ENCODE peak calls at places on chromosome 20, in six cellular contexts. One of them, this sample, is unnamed.

GRCh38 chr20:61832181-61832580 is 233.5 kb downstream of the TAF4 start:
- DNase-seq in keratinocyte: no peak
- DNase-seq in OCI-LY7: no peak
- DNase-seq in hepatocyte: no peak
- DNase-seq in GM23338: no peak
- DNase-seq in A549: no peak
- DNase-seq in this sample: no peak

GRCh38 chr20:61394088-61394822 is 142.2 kb downstream of the CDH4 start:
- DNase-seq in GM23338: no peak
- DNase-seq in hepatocyte: no peak
- DNase-seq in A549: no peak
- DNase-seq in OCI-LY7: no peak
- DNase-seq in keratinocyte: no peak
- DNase-seq in this sample: no peak

GRCh38 chr20:52060794-52061714 is 130.5 kb downstream of the ZFP64 start:
- DNase-seq in keratinocyte: no peak
- DNase-seq in OCI-LY7: no peak
- DNase-seq in hepatocyte: peak; percentile 68
- DNase-seq in A549: peak; percentile 70
- DNase-seq in GM23338: peak; percentile 81
- DNase-seq in this sample: peak; percentile 6

GRCh38 chr20:48366230-48366629 is 461.6 kb downstream of the PREX1 start:
- DNase-seq in GM23338: no peak
- DNase-seq in OCI-LY7: no peak
- DNase-seq in hepatocyte: no peak
- DNase-seq in A549: no peak
- DNase-seq in keratinocyte: no peak
- DNase-seq in this sample: no peak

GRCh38 chr20:47020231-47020630 is 125.6 kb downstream of the EYA2 start:
- DNase-seq in A549: no peak
- DNase-seq in hepatocyte: no peak
- DNase-seq in keratinocyte: no peak
- DNase-seq in GM23338: no peak
- DNase-seq in OCI-LY7: no peak
- DNase-seq in this sample: no peak

GRCh38 chr20:62710886-62711702 is 2.5 kb downstream of the NTSR1 start:
- DNase-seq in keratinocyte: no peak
- DNase-seq in A549: no peak
- DNase-seq in hepatocyte: no peak
- DNase-seq in OCI-LY7: no peak
- DNase-seq in GM23338: no peak
- DNase-seq in this sample: peak; percentile 81

GRCh38 chr20:36644032-36644712 is 1.8 kb downstream of the SLA2 start:
- DNase-seq in GM23338: no peak
- DNase-seq in A549: no peak
- DNase-seq in hepatocyte: no peak
- DNase-seq in OCI-LY7: peak; percentile 69
- DNase-seq in keratinocyte: no peak
- DNase-seq in this sample: no peak

GRCh38 chr20:45630366-45630765 is 718 bp downstream of the WFDC9 start:
- DNase-seq in hepatocyte: no peak
- DNase-seq in OCI-LY7: no peak
- DNase-seq in GM23338: no peak
- DNase-seq in A549: no peak
- DNase-seq in keratinocyte: no peak
- DNase-seq in this sample: no peak

GRCh38 chr20:59678286-59678685 is 73.9 kb downstream of the PHACTR3 start:
- DNase-seq in OCI-LY7: no peak
- DNase-seq in GM23338: no peak
- DNase-seq in A549: no peak
- DNase-seq in keratinocyte: no peak
- DNase-seq in hepatocyte: no peak
- DNase-seq in this sample: no peak

GRCh38 chr20:14617123-14617522 is 279.7 kb upstream of the FLRT3 start:
- DNase-seq in hepatocyte: peak; percentile 22
- DNase-seq in A549: peak; percentile 66
- DNase-seq in GM23338: no peak
- DNase-seq in keratinocyte: no peak
- DNase-seq in OCI-LY7: no peak
- DNase-seq in this sample: no peak

GRCh38 chr20:64049887-64050260 is 435 bp upstream of the SOX18 start:
- DNase-seq in A549: no peak
- DNase-seq in keratinocyte: no peak
- DNase-seq in GM23338: no peak
- DNase-seq in hepatocyte: no peak
- DNase-seq in OCI-LY7: no peak
- DNase-seq in this sample: no peak

GRCh38 chr20:38186788-38187221 is 21.7 kb upstream of the TGM2 start:
- DNase-seq in keratinocyte: no peak
- DNase-seq in A549: peak; percentile 72
- DNase-seq in OCI-LY7: no peak
- DNase-seq in GM23338: no peak
- DNase-seq in hepatocyte: no peak
- DNase-seq in this sample: peak; percentile 98

GRCh38 chr20:41052742-41053419 is 24.3 kb downstream of the TOP1 start:
- DNase-seq in OCI-LY7: no peak
- DNase-seq in GM23338: peak; percentile 32
- DNase-seq in keratinocyte: no peak
- DNase-seq in hepatocyte: no peak
- DNase-seq in A549: no peak
- DNase-seq in this sample: no peak

GRCh38 chr20:63149531-63150207 is 66.3 kb downstream of the YTHDF1 start:
- DNase-seq in hepatocyte: no peak
- DNase-seq in A549: no peak
- DNase-seq in OCI-LY7: no peak
- DNase-seq in GM23338: no peak
- DNase-seq in keratinocyte: no peak
- DNase-seq in this sample: no peak

GRCh38 chr20:37285664-37286374 is 3.6 kb upstream of the MANBAL start:
- DNase-seq in hepatocyte: no peak
- DNase-seq in GM23338: no peak
- DNase-seq in A549: no peak
- DNase-seq in OCI-LY7: no peak
- DNase-seq in keratinocyte: no peak
- DNase-seq in this sample: no peak

GRCh38 chr20:5085380-5085779 is 34.4 kb downstream of the PCNA start:
- DNase-seq in GM23338: no peak
- DNase-seq in keratinocyte: no peak
- DNase-seq in OCI-LY7: no peak
- DNase-seq in A549: no peak
- DNase-seq in hepatocyte: no peak
- DNase-seq in this sample: no peak

GRCh38 chr20:44851545-44851944 is 34.0 kb upstream of the YWHAB start:
- DNase-seq in keratinocyte: no peak
- DNase-seq in A549: no peak
- DNase-seq in hepatocyte: peak; percentile 50
- DNase-seq in OCI-LY7: no peak
- DNase-seq in GM23338: no peak
- DNase-seq in this sample: no peak

GRCh38 chr20:63064310-63064709 is 57.5 kb upstream of the BHLHE23 start:
- DNase-seq in hepatocyte: no peak
- DNase-seq in OCI-LY7: no peak
- DNase-seq in GM23338: no peak
- DNase-seq in A549: no peak
- DNase-seq in keratinocyte: no peak
- DNase-seq in this sample: peak; percentile 35

GRCh38 chr20:34993941-34994508 is 38.4 kb downstream of the MYH7B start:
- DNase-seq in hepatocyte: no peak
- DNase-seq in GM23338: no peak
- DNase-seq in keratinocyte: no peak
- DNase-seq in A549: no peak
- DNase-seq in OCI-LY7: no peak
- DNase-seq in this sample: no peak

GRCh38 chr20:11067359-11067758 is 393.6 kb upstream of the JAG1 start:
- DNase-seq in keratinocyte: no peak
- DNase-seq in GM23338: no peak
- DNase-seq in hepatocyte: no peak
- DNase-seq in A549: no peak
- DNase-seq in OCI-LY7: no peak
- DNase-seq in this sample: no peak

GRCh38 chr20:5947276-5947675 is 3.1 kb downstream of the TRMT6 start:
- DNase-seq in OCI-LY7: no peak
- DNase-seq in hepatocyte: no peak
- DNase-seq in keratinocyte: no peak
- DNase-seq in GM23338: no peak
- DNase-seq in A549: no peak
- DNase-seq in this sample: no peak

GRCh38 chr20:39066464-39066863 is 104.3 kb downstream of the DHX35 start:
- DNase-seq in A549: no peak
- DNase-seq in keratinocyte: no peak
- DNase-seq in OCI-LY7: peak; percentile 15
- DNase-seq in hepatocyte: no peak
- DNase-seq in GM23338: peak; percentile 94
- DNase-seq in this sample: no peak

GRCh38 chr20:46145646-46146045 is 27.5 kb downstream of the CD40 start:
- DNase-seq in keratinocyte: no peak
- DNase-seq in hepatocyte: no peak
- DNase-seq in A549: no peak
- DNase-seq in GM23338: peak; percentile 28
- DNase-seq in OCI-LY7: no peak
- DNase-seq in this sample: no peak

GRCh38 chr20:34953960-34954359 is 1.6 kb downstream of the GSS start:
- DNase-seq in GM23338: no peak
- DNase-seq in hepatocyte: no peak
- DNase-seq in A549: no peak
- DNase-seq in keratinocyte: no peak
- DNase-seq in OCI-LY7: no peak
- DNase-seq in this sample: no peak

GRCh38 chr20:44041001-44041400 is 126.3 kb downstream of the TOX2 start:
- DNase-seq in GM23338: peak; percentile 17
- DNase-seq in A549: no peak
- DNase-seq in hepatocyte: no peak
- DNase-seq in OCI-LY7: no peak
- DNase-seq in keratinocyte: no peak
- DNase-seq in this sample: no peak

GRCh38 chr20:50395258-50395729 is 114.9 kb upstream of the PTPN1 start:
- DNase-seq in GM23338: no peak
- DNase-seq in keratinocyte: no peak
- DNase-seq in A549: no peak
- DNase-seq in hepatocyte: no peak
- DNase-seq in OCI-LY7: no peak
- DNase-seq in this sample: peak; percentile 48

GRCh38 chr20:61804896-61805295 is 260.8 kb downstream of the TAF4 start:
- DNase-seq in GM23338: no peak
- DNase-seq in hepatocyte: no peak
- DNase-seq in keratinocyte: no peak
- DNase-seq in A549: no peak
- DNase-seq in OCI-LY7: no peak
- DNase-seq in this sample: no peak

GRCh38 chr20:8633366-8633765 is 435.5 kb upstream of the PLCB4 start:
- DNase-seq in hepatocyte: no peak
- DNase-seq in keratinocyte: no peak
- DNase-seq in A549: no peak
- DNase-seq in GM23338: no peak
- DNase-seq in OCI-LY7: no peak
- DNase-seq in this sample: no peak
- H3K4me2 ChIP-seq in hepatocyte: no peak overlapping the region
- H3K4me2 ChIP-seq in keratinocyte: no peak overlapping the region
- H3K4me2 ChIP-seq in A549: no peak overlapping the region
- H3K4me2 ChIP-seq in GM23338: no peak overlapping the region
- H3K4me2 ChIP-seq in OCI-LY7: no peak overlapping the region
- H3K4me2 ChIP-seq in this sample: no peak overlapping the region

DNA sequence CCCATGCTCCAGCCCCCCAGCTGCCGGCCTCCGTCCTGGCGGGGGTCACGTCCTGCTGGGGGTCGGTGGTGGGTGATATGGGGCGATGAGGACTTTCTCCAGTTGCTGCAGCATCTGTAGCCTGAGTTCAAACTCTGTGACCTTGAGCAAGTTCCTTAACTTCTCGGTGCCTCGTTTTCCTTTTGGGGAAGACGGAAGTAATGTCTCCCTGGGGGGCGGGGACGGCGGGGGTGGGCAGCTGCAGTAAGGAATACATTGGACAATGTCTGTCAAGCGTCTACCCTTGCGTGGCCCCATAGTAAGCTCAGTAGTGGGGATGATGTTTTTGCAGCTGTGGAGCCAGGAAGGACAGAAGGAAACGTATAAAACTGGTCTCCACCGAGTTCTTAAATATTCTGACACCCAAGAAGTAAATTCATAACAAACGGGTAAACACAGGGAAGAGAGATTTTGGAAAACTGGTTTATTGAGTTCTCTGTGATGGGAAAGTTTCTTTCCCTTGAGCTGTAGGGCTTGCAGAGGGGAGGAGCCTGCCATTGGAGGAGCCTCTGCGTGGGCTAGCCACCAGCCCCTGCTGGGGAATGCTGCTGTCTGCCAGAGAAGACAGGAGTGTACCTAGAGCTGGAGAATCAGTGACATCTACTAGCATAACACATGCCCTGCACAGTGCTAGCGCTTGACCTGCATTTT is 1.0 kb upstream of the ACSS1 start:
- DNase-seq in OCI-LY7: no peak
- DNase-seq in keratinocyte: no peak
- DNase-seq in hepatocyte: peak; percentile 60
- DNase-seq in A549: no peak
- DNase-seq in GM23338: peak; percentile 23
- DNase-seq in this sample: peak; percentile 37
- H3K4me3 ChIP-seq in OCI-LY7: peak overlapping the region; percentile 65
- H3K4me3 ChIP-seq in keratinocyte: no peak overlapping the region
- H3K4me3 ChIP-seq in hepatocyte: peak overlapping the region; percentile 91
- H3K4me3 ChIP-seq in A549: peak overlapping the region; percentile 90
- H3K4me3 ChIP-seq in GM23338: peak overlapping the region; percentile 69
- H3K4me3 ChIP-seq in this sample: no peak overlapping the region

DNA sequence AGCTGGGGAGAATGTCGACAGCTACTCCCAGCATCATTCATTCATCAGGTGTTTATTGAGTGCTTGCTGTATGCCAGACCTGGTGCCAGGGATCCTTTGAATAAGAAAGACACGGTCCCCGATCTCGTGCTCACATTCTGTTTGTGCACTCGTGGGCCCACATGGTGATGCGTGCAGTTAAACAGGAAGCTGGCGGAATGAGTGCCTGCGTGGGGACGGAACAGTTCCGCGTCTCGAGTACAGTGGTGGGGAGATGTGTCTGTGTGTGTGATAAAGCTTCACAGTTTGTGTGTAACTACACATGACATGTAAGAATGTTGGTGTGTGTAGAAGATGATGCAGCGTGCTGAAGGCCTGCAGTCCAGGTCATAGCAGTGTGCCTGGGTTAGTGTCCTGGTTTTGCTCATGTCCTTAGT is 6.5 kb downstream of the RBM38 start:
- DNase-seq in hepatocyte: no peak
- DNase-seq in A549: no peak
- DNase-seq in keratinocyte: no peak
- DNase-seq in GM23338: no peak
- DNase-seq in OCI-LY7: peak; percentile 61
- DNase-seq in this sample: no peak
- H3K4me2 ChIP-seq in hepatocyte: no peak overlapping the region
- H3K4me2 ChIP-seq in A549: no peak overlapping the region
- H3K4me2 ChIP-seq in keratinocyte: no peak overlapping the region
- H3K4me2 ChIP-seq in GM23338: no peak overlapping the region
- H3K4me2 ChIP-seq in OCI-LY7: peak overlapping the region; percentile 91
- H3K4me2 ChIP-seq in this sample: no peak overlapping the region

DNA sequence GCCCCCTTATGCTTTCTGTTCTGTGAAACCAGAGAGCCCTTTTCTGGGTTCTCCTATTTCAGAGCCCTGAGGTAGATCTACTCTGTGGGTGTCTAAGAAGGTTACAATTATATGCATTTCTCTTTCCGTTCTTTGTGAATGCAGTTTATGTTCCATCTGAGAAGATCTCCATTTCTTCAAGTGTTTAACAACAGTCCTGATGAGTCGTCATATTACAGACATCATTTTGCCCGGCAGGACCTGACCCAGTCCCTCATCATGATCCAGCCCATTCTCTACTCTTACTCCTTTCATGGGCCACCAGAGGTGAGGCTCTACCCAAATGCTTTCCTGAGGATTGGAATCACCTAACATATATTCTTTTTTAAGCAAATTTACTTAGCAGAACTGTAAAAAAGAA is 18.8 kb upstream of the SMIM26 start:
- DNase-seq in keratinocyte: no peak
- DNase-seq in A549: no peak
- DNase-seq in hepatocyte: no peak
- DNase-seq in OCI-LY7: no peak
- DNase-seq in GM23338: no peak
- DNase-seq in this sample: no peak
- H3K4me3 ChIP-seq in keratinocyte: no peak overlapping the region
- H3K4me3 ChIP-seq in A549: no peak overlapping the region
- H3K4me3 ChIP-seq in hepatocyte: no peak overlapping the region
- H3K4me3 ChIP-seq in OCI-LY7: no peak overlapping the region
- H3K4me3 ChIP-seq in GM23338: no peak overlapping the region
- H3K4me3 ChIP-seq in this sample: no peak overlapping the region